ENCODE peak calls at places on chromosome X, in four cellular contexts. D is lung, W is heart left ventricle, R is sigmoid colon. Q is an unnamed sample. For H3K4me1, the result is how much of the 10 kb centered on the place peaks cover.

GRCh38 chrX:107290019-107290418 is 83.6 kb downstream of the DNAAF6 start:
- DNase-seq in D (no peak), W (no peak), R (no peak), Q (no peak)

GRCh38 chrX:72114306-72114705 is 17.4 kb downstream of the RTL5 start:
- DNase-seq in D (no peak), W (no peak), R (no peak), Q (no peak)

GRCh38 chrX:73838123-73838522 is 275.1 kb downstream of the CHIC1 start:
- DNase-seq in D (no peak), W (no peak), R (no peak), Q (no peak)

GRCh38 chrX:68584221-68584620 is 63.2 kb upstream of the STARD8 start:
- DNase-seq in D (no peak), W (no peak), R (no peak), Q (no peak)

GRCh38 chrX:152817082-152817744 is 13.3 kb downstream of the CETN2 start:
- DNase-seq in D (no peak), W (no peak), R (no peak), Q (no peak)

GRCh38 chrX:97400492-97400891 is 516.8 kb downstream of the RPA4 start:
- DNase-seq in D (no peak), W (no peak), R (no peak), Q (no peak)

GRCh38 chrX:149699761-149700160 is 12.1 kb upstream of the MAGEA11 start:
- DNase-seq in D (no peak), W (no peak), R (no peak), Q (no peak)

GRCh38 chrX:118528089-118528753 is 32.6 kb downstream of the DOCK11 start:
- DNase-seq in D (no peak), W (peak), R (no peak), Q (no peak)

GRCh38 chrX:56800801-56801200 is 71.8 kb downstream of the NBDY start:
- DNase-seq in D (no peak), W (no peak), R (no peak), Q (no peak)

GRCh38 chrX:67614414-67614813 is 70.6 kb downstream of the AR start:
- DNase-seq in D (no peak), W (no peak), R (no peak), Q (no peak)

GRCh38 chrX:123169247-123169901 is 14.7 kb upstream of the GRIA3 start:
- DNase-seq in D (no peak), W (no peak), R (no peak), Q (no peak)

GRCh38 chrX:154046262-154046771 is 26.6 kb upstream of the IRAK1 start:
- DNase-seq in D (no peak), W (peak), R (peak), Q (peak)

GRCh38 chrX:41785685-41786084 is 61.7 kb downstream of the GPR82 start:
- DNase-seq in D (no peak), W (no peak), R (no peak), Q (no peak)

GRCh38 chrX:32530802-32531403 is 680.4 kb downstream of the DMD start:
- DNase-seq in D (no peak), W (no peak), R (no peak), Q (no peak)

GRCh38 chrX:144819406-144819805 is 427.9 kb upstream of the SPANXN1 start:
- DNase-seq in D (no peak), W (no peak), R (no peak), Q (no peak)

GRCh38 chrX:71991164-71991563 is 80.5 kb downstream of the NHSL2 start:
- DNase-seq in D (no peak), W (no peak), R (no peak), Q (no peak)

GRCh38 chrX:63250253-63250868 is 100.8 kb downstream of the SPIN4 start:
- DNase-seq in D (peak), W (no peak), R (peak), Q (no peak)

GRCh38 chrX:154436597-154437397 is at the start of gene GDI1:
- DNase-seq in D (peak), W (peak), R (peak), Q (no peak)

GRCh38 chrX:31497086-31497485 is 425.2 kb upstream of the FTHL17 start:
- DNase-seq in D (no peak), W (no peak), R (no peak), Q (no peak)

GRCh38 chrX:105972690-105973386 is 65.7 kb downstream of the SERPINA7 start:
- DNase-seq in D (no peak), W (no peak), R (no peak), Q (no peak)

GRCh38 chrX:40148439-40149285 is 50.9 kb upstream of the BCOR start:
- DNase-seq in D (no peak), W (no peak), R (no peak), Q (no peak)

GRCh38 chrX:107562482-107562881 is 65.8 kb upstream of the PRPS1 start:
- DNase-seq in D (no peak), W (no peak), R (no peak), Q (no peak)

GRCh38 chrX:16185725-16186136 is 18.4 kb downstream of the MAGEB17 start:
- DNase-seq in D (no peak), W (no peak), R (no peak), Q (no peak)

GRCh38 chrX:147897117-147897516 is 14.6 kb upstream of the FMR1 start:
- DNase-seq in D (no peak), W (no peak), R (no peak), Q (no peak)

GRCh38 chrX:136086521-136086920 is 60.8 kb upstream of the FHL1 start:
- DNase-seq in D (no peak), W (no peak), R (no peak), Q (no peak)

GRCh38 chrX:24268786-24269185 is 45.1 kb downstream of the SUPT20HL2 start:
- DNase-seq in D (no peak), W (no peak), R (no peak), Q (no peak)

GRCh38 chrX:38320819-38321218 is 6.5 kb downstream of the RPGR start:
- DNase-seq in D (no peak), W (no peak), R (no peak), Q (no peak)

GRCh38 chrX:55546956-55547355 is 57.3 kb upstream of the USP51 start:
- DNase-seq in D (no peak), W (no peak), R (no peak), Q (no peak)

GRCh38 chrX:15564981-15565579 is 35.7 kb downstream of the ACE2 start:
- DNase-seq in D (peak), W (peak), R (peak), Q (peak)

GRCh38 chrX:63349307-63349706 is 1.8 kb downstream of the SPIN4 start:
- DNase-seq in D (no peak), W (no peak), R (no peak), Q (no peak)

GRCh38 chrX:115966920-115967319 is 203.6 kb upstream of the AGTR2 start:
- DNase-seq in D (no peak), W (no peak), R (no peak), Q (no peak)

GRCh38 chrX:19670854-19671620 is 155.7 kb upstream of the MAP3K15 start:
- DNase-seq in D (no peak), W (no peak), R (peak), Q (peak)

GRCh38 chrX:30283456-30284200 is 25.6 kb downstream of the NR0B1 start:
- DNase-seq in D (no peak), W (no peak), R (no peak), Q (no peak)

GRCh38 chrX:37745354-37745753 is 34.5 kb upstream of the CYBB start:
- DNase-seq in D (peak), W (peak), R (peak), Q (peak)

GRCh38 chrX:26925088-26925487 is 538.1 kb downstream of the PPP4R3C start:
- DNase-seq in D (no peak), W (no peak), R (no peak), Q (no peak)

GRCh38 chrX:23333842-23334535 is 660 bp upstream of the PTCHD1 start:
- DNase-seq in D (no peak), W (no peak), R (peak), Q (no peak)

GRCh38 chrX:20420058-20420457 is 153.3 kb upstream of the RPS6KA3 start:
- DNase-seq in D (no peak), W (no peak), R (no peak), Q (no peak)

GRCh38 chrX:136048446-136048845 is 63.2 kb downstream of the SLC9A6 start:
- DNase-seq in D (no peak), W (no peak), R (no peak), Q (no peak)

GRCh38 chrX:109855501-109855900 is 122.4 kb upstream of the ACSL4 start:
- DNase-seq in D (no peak), W (no peak), R (no peak), Q (no peak)

GRCh38 chrX:109858602-109859341 is 125.7 kb upstream of the ACSL4 start:
- DNase-seq in D (no peak), W (no peak), R (no peak), Q (no peak)

GRCh38 chrX:109857898-109858297 is 124.8 kb upstream of the ACSL4 start:
- DNase-seq in D (no peak), W (no peak), R (no peak), Q (no peak)

GRCh38 chrX:109856974-109857373 is 123.9 kb upstream of the ACSL4 start:
- DNase-seq in D (no peak), W (no peak), R (no peak), Q (no peak)

DNA sequence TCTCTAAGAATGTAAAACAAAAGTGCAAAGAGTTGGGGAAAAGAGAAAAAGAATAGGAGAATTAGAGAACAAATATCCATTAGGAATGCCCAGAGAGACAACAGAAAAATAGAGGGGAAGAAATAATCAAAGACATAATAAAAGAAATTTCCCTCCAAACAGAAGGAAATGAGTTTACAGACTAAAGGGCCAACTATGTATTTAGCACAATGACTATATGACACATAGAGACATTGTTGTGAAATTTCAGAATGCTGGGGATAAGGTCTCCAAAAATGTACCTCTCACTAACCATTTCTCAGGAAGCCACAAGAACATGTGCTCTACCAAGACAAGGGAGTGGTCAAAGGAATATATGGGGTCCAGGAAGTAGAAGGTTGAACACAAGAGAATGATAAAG is 121.0 kb upstream of the ACSL4 start:
- DNase-seq in D (no peak), W (no peak), R (no peak), Q (no peak)
- H3K4me1 ChIP-seq in D (under half), W (under half), R (under half), Q (under half)

GRCh38 chrX:18353931-18354368 is 538 bp downstream of the SCML2 start:
- DNase-seq in D (no peak), W (no peak), R (no peak), Q (no peak)
- TF ChIP-seq CTCF in D (no peak), W (no peak), R (no peak), Q (no peak)

GRCh38 chrX:45788941-45789348 is 588.3 kb upstream of the DIPK2B start:
- DNase-seq in D (no peak), W (peak), R (peak), Q (peak)
- H3K4me1 ChIP-seq in D (under half), W (under half), R (under half), Q (under half)

GRCh38 chrX:46649421-46650260 is 76.1 kb downstream of the CHST7 start:
- DNase-seq in D (no peak), W (peak), R (peak), Q (no peak)

GRCh38 chrX:46648660-46649059 is 75.1 kb downstream of the CHST7 start:
- DNase-seq in D (no peak), W (no peak), R (no peak), Q (no peak)

DNA sequence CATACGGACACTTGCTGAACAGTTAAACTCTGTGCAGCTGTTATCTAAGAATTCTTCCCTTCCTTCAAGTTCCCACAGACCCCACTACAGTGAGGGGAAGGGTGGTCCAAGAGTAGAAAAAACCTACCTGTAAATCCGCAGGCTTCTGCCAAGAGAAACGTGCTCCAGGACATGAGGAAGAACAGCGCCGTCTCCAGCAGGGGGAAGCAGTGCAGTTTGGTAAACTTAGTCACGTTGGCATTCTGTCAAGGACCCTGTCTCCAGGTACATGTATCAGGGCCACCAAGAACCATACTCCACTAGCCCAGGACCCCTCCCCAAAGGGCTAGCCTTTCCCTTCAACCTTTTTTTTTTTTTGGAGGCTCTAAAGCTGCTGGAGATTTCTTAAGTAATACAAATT is 79.9 kb downstream of the CHST7 start:
- DNase-seq in D (no peak), W (no peak), R (no peak), Q (no peak)
- TF ChIP-seq CTCF in D (no peak), W (no peak), R (no peak), Q (peak)

GRCh38 chrX:46636223-46636622 is 62.7 kb downstream of the CHST7 start:
- DNase-seq in D (no peak), W (no peak), R (no peak), Q (no peak)

GRCh38 chrX:46635186-46635585 is 61.6 kb downstream of the CHST7 start:
- DNase-seq in D (no peak), W (no peak), R (no peak), Q (no peak)

GRCh38 chrX:46637937-46638336 is 64.4 kb downstream of the CHST7 start:
- DNase-seq in D (no peak), W (no peak), R (no peak), Q (no peak)

GRCh38 chrX:46630141-46630540 is 56.6 kb downstream of the CHST7 start:
- DNase-seq in D (no peak), W (no peak), R (no peak), Q (no peak)

GRCh38 chrX:46634577-46634976 is 61.0 kb downstream of the CHST7 start:
- DNase-seq in D (no peak), W (no peak), R (no peak), Q (no peak)
- H3K4me1 ChIP-seq in D (under half), W (under half), R (under half), Q (under half)

GRCh38 chrX:155819966-155820491 is 61.1 kb upstream of the VAMP7 start:
- DNase-seq in D (peak), W (no peak), R (peak), Q (peak)
- TF ChIP-seq CTCF in D (no peak), W (peak), R (peak), Q (no peak)

DNA sequence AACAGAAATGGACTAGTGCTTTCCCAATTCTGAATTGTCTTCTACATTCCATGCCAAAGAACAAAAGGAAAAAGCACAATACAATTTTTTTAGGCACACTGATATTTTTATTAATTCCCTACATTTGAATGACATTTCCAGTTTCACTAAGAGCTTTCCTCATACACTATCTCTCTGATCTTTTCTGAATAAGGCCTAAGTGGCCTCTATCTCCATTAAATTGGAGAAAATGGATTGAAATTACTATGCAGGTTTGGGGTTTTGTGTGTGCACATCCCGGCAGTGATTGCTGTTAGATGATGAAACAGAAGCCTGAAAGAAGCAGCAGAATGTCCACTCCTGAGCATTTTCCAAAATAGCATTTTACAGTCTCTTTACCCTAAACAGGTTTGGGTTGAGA is 104.0 kb downstream of the ATP11C start:
- DNase-seq in D (no peak), W (no peak), R (no peak), Q (no peak)
- H3K4me1 ChIP-seq in D (under half), W (under half), R (under half), Q (under half)

GRCh38 chrX:6679988-6680387 is 145.1 kb upstream of the VCX3A start:
- DNase-seq in D (no peak), W (no peak), R (no peak), Q (no peak)
- TF ChIP-seq CTCF in D (no peak), W (no peak), R (no peak), Q (no peak)

GRCh38 chrX:13452283-13452682 is 117.1 kb upstream of the EGFL6 start:
- DNase-seq in D (no peak), W (no peak), R (no peak), Q (no peak)

GRCh38 chrX:13448941-13449340 is 120.5 kb upstream of the EGFL6 start:
- DNase-seq in D (no peak), W (no peak), R (no peak), Q (no peak)

GRCh38 chrX:13449441-13449840 is 120.0 kb upstream of the EGFL6 start:
- DNase-seq in D (no peak), W (no peak), R (no peak), Q (no peak)
- H3K4me1 ChIP-seq in D (under half), W (under half), R (under half), Q (under half)

GRCh38 chrX:100695991-100696390 is 35.9 kb downstream of the SYTL4 start:
- DNase-seq in D (no peak), W (no peak), R (no peak), Q (no peak)
- TF ChIP-seq CTCF in D (no peak), W (no peak), R (no peak), Q (no peak)